ENCODE peak calls at places on chromosome 17, in five cellular contexts. One of them, this sample, is unnamed.

GRCh38 chr17:58327363-58328194 is 1.0 kb downstream of the TSPOAP1 start:
- DNase-seq in MM.1S: no peak
- DNase-seq in pancreas: no peak
- DNase-seq in progenitor cell of endocrine pancreas: no peak
- DNase-seq in adrenal gland: no peak
- DNase-seq in this sample: no peak

GRCh38 chr17:81928497-81929252 is 1.1 kb upstream of the MAFG start:
- DNase-seq in MM.1S: no peak
- DNase-seq in pancreas: no peak
- DNase-seq in progenitor cell of endocrine pancreas: no peak
- DNase-seq in adrenal gland: no peak
- DNase-seq in this sample: no peak

GRCh38 chr17:52470553-52470952 is 312.0 kb upstream of the CA10 start:
- DNase-seq in MM.1S: no peak
- DNase-seq in pancreas: no peak
- DNase-seq in progenitor cell of endocrine pancreas: no peak
- DNase-seq in adrenal gland: no peak
- DNase-seq in this sample: no peak

GRCh38 chr17:59627770-59628171 is 8.1 kb downstream of the CLTC start:
- DNase-seq in MM.1S: no peak
- DNase-seq in pancreas: no peak
- DNase-seq in progenitor cell of endocrine pancreas: no peak
- DNase-seq in adrenal gland: no peak
- DNase-seq in this sample: peak

GRCh38 chr17:79952265-79952877 is 83.3 kb downstream of the TBC1D16 start:
- DNase-seq in MM.1S: no peak
- DNase-seq in pancreas: peak
- DNase-seq in progenitor cell of endocrine pancreas: no peak
- DNase-seq in adrenal gland: peak
- DNase-seq in this sample: no peak

GRCh38 chr17:32487460-32488176 is 825 bp downstream of the CDK5R1 start:
- DNase-seq in MM.1S: no peak
- DNase-seq in pancreas: no peak
- DNase-seq in progenitor cell of endocrine pancreas: no peak
- DNase-seq in adrenal gland: peak
- DNase-seq in this sample: peak

GRCh38 chr17:59725691-59726090 is 18.2 kb downstream of the VMP1 start:
- DNase-seq in MM.1S: no peak
- DNase-seq in pancreas: no peak
- DNase-seq in progenitor cell of endocrine pancreas: no peak
- DNase-seq in adrenal gland: no peak
- DNase-seq in this sample: no peak

GRCh38 chr17:52064791-52065211 is 93.7 kb downstream of the CA10 start:
- DNase-seq in MM.1S: no peak
- DNase-seq in pancreas: no peak
- DNase-seq in progenitor cell of endocrine pancreas: no peak
- DNase-seq in adrenal gland: no peak
- DNase-seq in this sample: no peak

GRCh38 chr17:73801455-73802100 is 157.3 kb upstream of the SDK2 start:
- DNase-seq in MM.1S: no peak
- DNase-seq in pancreas: no peak
- DNase-seq in progenitor cell of endocrine pancreas: no peak
- DNase-seq in adrenal gland: peak
- DNase-seq in this sample: no peak

GRCh38 chr17:4199818-4200402 is 56.9 kb downstream of the CYB5D2 start:
- DNase-seq in MM.1S: peak
- DNase-seq in pancreas: no peak
- DNase-seq in progenitor cell of endocrine pancreas: no peak
- DNase-seq in adrenal gland: peak
- DNase-seq in this sample: peak

GRCh38 chr17:38674749-38675615 is at the start of gene EPOP:
- DNase-seq in MM.1S: peak
- DNase-seq in pancreas: peak
- DNase-seq in progenitor cell of endocrine pancreas: peak
- DNase-seq in adrenal gland: peak
- DNase-seq in this sample: peak

GRCh38 chr17:79777166-79777843 is 643 bp upstream of the CBX2 start:
- DNase-seq in MM.1S: no peak
- DNase-seq in pancreas: no peak
- DNase-seq in progenitor cell of endocrine pancreas: peak
- DNase-seq in adrenal gland: no peak
- DNase-seq in this sample: peak

GRCh38 chr17:72569193-72569946 is 448.6 kb downstream of the SOX9 start:
- DNase-seq in MM.1S: no peak
- DNase-seq in pancreas: peak
- DNase-seq in progenitor cell of endocrine pancreas: no peak
- DNase-seq in adrenal gland: no peak
- DNase-seq in this sample: no peak

GRCh38 chr17:59962739-59963318 is 1.7 kb downstream of the RNFT1 start:
- DNase-seq in MM.1S: no peak
- DNase-seq in pancreas: no peak
- DNase-seq in progenitor cell of endocrine pancreas: no peak
- DNase-seq in adrenal gland: no peak
- DNase-seq in this sample: no peak

GRCh38 chr17:81003711-81004335 is 12.2 kb downstream of the CHMP6 start:
- DNase-seq in MM.1S: no peak
- DNase-seq in pancreas: no peak
- DNase-seq in progenitor cell of endocrine pancreas: no peak
- DNase-seq in adrenal gland: no peak
- DNase-seq in this sample: no peak

GRCh38 chr17:46811978-46812583 is 6.4 kb downstream of the WNT3 start:
- DNase-seq in MM.1S: no peak
- DNase-seq in pancreas: no peak
- DNase-seq in progenitor cell of endocrine pancreas: no peak
- DNase-seq in adrenal gland: no peak
- DNase-seq in this sample: no peak

GRCh38 chr17:38604479-38605229 is 1.1 kb downstream of the SRCIN1 start:
- DNase-seq in MM.1S: peak
- DNase-seq in pancreas: peak
- DNase-seq in progenitor cell of endocrine pancreas: no peak
- DNase-seq in adrenal gland: no peak
- DNase-seq in this sample: peak

GRCh38 chr17:74351552-74352210 is 10.0 kb downstream of the BTBD17 start:
- DNase-seq in MM.1S: no peak
- DNase-seq in pancreas: no peak
- DNase-seq in progenitor cell of endocrine pancreas: no peak
- DNase-seq in adrenal gland: no peak
- DNase-seq in this sample: no peak

GRCh38 chr17:75641343-75641742 is 8.1 kb downstream of the SMIM5 start:
- DNase-seq in MM.1S: no peak
- DNase-seq in pancreas: no peak
- DNase-seq in progenitor cell of endocrine pancreas: no peak
- DNase-seq in adrenal gland: no peak
- DNase-seq in this sample: no peak

GRCh38 chr17:78340183-78340955 is 19.5 kb downstream of the SOCS3 start:
- DNase-seq in MM.1S: no peak
- DNase-seq in pancreas: no peak
- DNase-seq in progenitor cell of endocrine pancreas: no peak
- DNase-seq in adrenal gland: no peak
- DNase-seq in this sample: no peak

GRCh38 chr17:300881-301280 is 51.7 kb downstream of the RPH3AL start:
- DNase-seq in MM.1S: no peak
- DNase-seq in pancreas: no peak
- DNase-seq in progenitor cell of endocrine pancreas: no peak
- DNase-seq in adrenal gland: no peak
- DNase-seq in this sample: no peak

GRCh38 chr17:38617967-38618760 is 12.4 kb upstream of the SRCIN1 start:
- DNase-seq in MM.1S: no peak
- DNase-seq in pancreas: no peak
- DNase-seq in progenitor cell of endocrine pancreas: no peak
- DNase-seq in adrenal gland: no peak
- DNase-seq in this sample: no peak

GRCh38 chr17:65243838-65244237 is 106.7 kb downstream of the RGS9 start:
- DNase-seq in MM.1S: no peak
- DNase-seq in pancreas: no peak
- DNase-seq in progenitor cell of endocrine pancreas: no peak
- DNase-seq in adrenal gland: peak
- DNase-seq in this sample: no peak

GRCh38 chr17:44956076-44956475 is 8.5 kb upstream of the KIF18B start:
- DNase-seq in MM.1S: no peak
- DNase-seq in pancreas: no peak
- DNase-seq in progenitor cell of endocrine pancreas: no peak
- DNase-seq in adrenal gland: no peak
- DNase-seq in this sample: no peak
- TF ChIP-seq CTCF in MM.1S: no peak
- TF ChIP-seq CTCF in pancreas: no peak
- TF ChIP-seq CTCF in progenitor cell of endocrine pancreas: no peak
- TF ChIP-seq CTCF in adrenal gland: no peak
- TF ChIP-seq CTCF in this sample: no peak

DNA sequence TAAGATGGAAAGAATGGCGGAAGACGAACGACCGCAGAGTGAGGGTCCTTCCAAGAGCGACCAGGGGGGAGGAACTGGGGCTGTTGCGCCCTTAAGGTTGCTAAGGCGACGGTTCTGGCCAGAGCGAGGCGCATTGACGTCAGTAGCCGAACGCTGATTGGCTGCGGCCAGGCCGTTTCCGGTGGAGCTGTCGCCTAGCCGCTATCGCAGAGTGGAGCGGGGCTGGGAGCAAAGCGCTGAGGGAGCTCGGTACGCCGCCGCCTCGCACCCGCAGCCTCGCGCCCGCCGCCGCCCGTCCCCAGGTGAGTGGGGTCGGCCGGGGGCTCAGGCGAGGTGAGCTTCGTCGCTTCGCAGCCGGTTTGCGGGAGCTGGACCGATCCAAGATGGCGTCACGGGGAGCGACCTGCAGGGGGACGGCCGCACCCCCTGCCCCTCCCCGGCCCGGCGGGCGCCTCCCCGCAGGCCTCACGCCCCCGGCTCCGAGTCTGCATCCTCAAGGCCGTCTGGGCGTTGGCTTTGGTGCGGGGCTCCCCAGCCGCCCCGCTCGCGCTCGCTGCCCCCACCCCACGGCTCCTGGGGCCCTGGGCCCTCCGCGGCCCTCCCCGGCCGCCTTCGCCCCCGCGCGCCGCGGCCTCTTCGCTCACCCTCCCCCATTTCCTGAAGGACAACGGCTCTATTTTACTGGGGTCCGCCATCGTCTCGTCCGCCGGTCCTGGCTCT is at the start of gene PRKAR1A:
- DNase-seq in MM.1S: peak
- DNase-seq in pancreas: peak
- DNase-seq in progenitor cell of endocrine pancreas: peak
- DNase-seq in adrenal gland: peak
- DNase-seq in this sample: peak
- TF ChIP-seq CTCF in MM.1S: no peak
- TF ChIP-seq CTCF in pancreas: no peak
- TF ChIP-seq CTCF in progenitor cell of endocrine pancreas: no peak
- TF ChIP-seq CTCF in adrenal gland: peak
- TF ChIP-seq CTCF in this sample: no peak

GRCh38 chr17:43365356-43365755 is 33.4 kb upstream of the ARL4D start:
- DNase-seq in MM.1S: no peak
- DNase-seq in pancreas: no peak
- DNase-seq in progenitor cell of endocrine pancreas: no peak
- DNase-seq in adrenal gland: no peak
- DNase-seq in this sample: no peak
- TF ChIP-seq CTCF in MM.1S: peak
- TF ChIP-seq CTCF in pancreas: no peak
- TF ChIP-seq CTCF in progenitor cell of endocrine pancreas: no peak
- TF ChIP-seq CTCF in adrenal gland: no peak
- TF ChIP-seq CTCF in this sample: no peak

GRCh38 chr17:5234645-5235576 is at the start of gene SCIMP:
- DNase-seq in MM.1S: no peak
- DNase-seq in pancreas: no peak
- DNase-seq in progenitor cell of endocrine pancreas: no peak
- DNase-seq in adrenal gland: peak
- DNase-seq in this sample: peak

GRCh38 chr17:5241861-5242671 is 7.4 kb upstream of the SCIMP start:
- DNase-seq in MM.1S: peak
- DNase-seq in pancreas: no peak
- DNase-seq in progenitor cell of endocrine pancreas: no peak
- DNase-seq in adrenal gland: no peak
- DNase-seq in this sample: peak

GRCh38 chr17:5236871-5237540 is 2.3 kb upstream of the SCIMP start:
- DNase-seq in MM.1S: no peak
- DNase-seq in pancreas: no peak
- DNase-seq in progenitor cell of endocrine pancreas: no peak
- DNase-seq in adrenal gland: no peak
- DNase-seq in this sample: no peak

GRCh38 chr17:5238333-5238732 is 3.7 kb upstream of the SCIMP start:
- DNase-seq in MM.1S: no peak
- DNase-seq in pancreas: no peak
- DNase-seq in progenitor cell of endocrine pancreas: no peak
- DNase-seq in adrenal gland: no peak
- DNase-seq in this sample: no peak

DNA sequence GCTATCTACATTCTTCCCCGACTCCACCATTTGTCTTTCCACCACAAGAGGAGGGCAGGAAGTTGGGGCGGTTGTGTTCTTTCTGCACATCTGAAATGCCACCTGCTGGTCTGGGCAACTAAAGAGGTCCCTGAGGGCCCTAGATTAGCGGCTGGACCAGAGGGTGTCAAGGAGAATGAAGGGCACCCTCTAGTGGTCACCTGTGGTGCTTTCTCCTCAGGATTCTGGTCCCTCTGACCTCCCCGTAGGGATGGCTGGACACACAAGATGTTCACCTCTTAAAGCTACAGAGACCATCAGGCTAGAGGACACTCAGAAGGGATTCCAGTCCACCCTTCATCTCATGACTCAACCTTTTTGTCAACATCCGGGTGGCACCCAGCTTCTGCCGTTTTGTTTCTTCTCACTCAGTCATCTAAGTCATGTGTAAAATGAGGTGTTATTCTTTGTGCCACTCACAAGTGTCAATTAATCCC is 2.9 kb upstream of the SCIMP start:
- DNase-seq in MM.1S: peak
- DNase-seq in pancreas: no peak
- DNase-seq in progenitor cell of endocrine pancreas: peak
- DNase-seq in adrenal gland: peak
- DNase-seq in this sample: peak
- TF ChIP-seq CTCF in MM.1S: peak
- TF ChIP-seq CTCF in pancreas: peak
- TF ChIP-seq CTCF in progenitor cell of endocrine pancreas: peak
- TF ChIP-seq CTCF in adrenal gland: peak
- TF ChIP-seq CTCF in this sample: peak

GRCh38 chr17:63435681-63436522 is 10.2 kb downstream of the CYB561 start:
- DNase-seq in MM.1S: no peak
- DNase-seq in pancreas: peak
- DNase-seq in progenitor cell of endocrine pancreas: no peak
- DNase-seq in adrenal gland: no peak
- DNase-seq in this sample: no peak
- TF ChIP-seq CTCF in MM.1S: no peak
- TF ChIP-seq CTCF in pancreas: peak
- TF ChIP-seq CTCF in progenitor cell of endocrine pancreas: no peak
- TF ChIP-seq CTCF in adrenal gland: no peak
- TF ChIP-seq CTCF in this sample: no peak

This sample was measured in GM10248.